ENCODE peak calls at places on chromosomes 13 and 19, in four cellular contexts. One of them, this sample, is unnamed.

GRCh38 chr13:74930402-74931165 is 551.4 kb downstream of the TBC1D4 start:
- DNase-seq in MCF 10A: peak
- DNase-seq in AG04450: peak
- DNase-seq in dorsolateral prefrontal cortex: no peak
- DNase-seq in this sample: no peak

GRCh38 chr13:100214886-100215285 is 126.0 kb downstream of the PCCA start:
- DNase-seq in MCF 10A: peak
- DNase-seq in AG04450: peak
- DNase-seq in dorsolateral prefrontal cortex: no peak
- DNase-seq in this sample: no peak

GRCh38 chr19:51807111-51807701 is 12.2 kb downstream of the FPR3 start:
- DNase-seq in MCF 10A: no peak
- DNase-seq in AG04450: no peak
- DNase-seq in dorsolateral prefrontal cortex: no peak
- DNase-seq in this sample: no peak

GRCh38 chr13:96925869-96926628 is 68.2 kb downstream of the OXGR1 start:
- DNase-seq in MCF 10A: no peak
- DNase-seq in AG04450: no peak
- DNase-seq in dorsolateral prefrontal cortex: no peak
- DNase-seq in this sample: no peak

GRCh38 chr13:106357198-106357597 is 178.3 kb downstream of the EFNB2 start:
- DNase-seq in MCF 10A: no peak
- DNase-seq in AG04450: no peak
- DNase-seq in dorsolateral prefrontal cortex: no peak
- DNase-seq in this sample: no peak

GRCh38 chr13:51955281-51955771 is 55.9 kb downstream of the ATP7B start:
- DNase-seq in MCF 10A: peak
- DNase-seq in AG04450: no peak
- DNase-seq in dorsolateral prefrontal cortex: no peak
- DNase-seq in this sample: no peak

GRCh38 chr19:38413416-38413815 is 10.5 kb downstream of the FAM98C start:
- DNase-seq in MCF 10A: no peak
- DNase-seq in AG04450: no peak
- DNase-seq in dorsolateral prefrontal cortex: no peak
- DNase-seq in this sample: no peak

GRCh38 chr13:79457948-79458347 is 23.0 kb upstream of the NDFIP2 start:
- DNase-seq in MCF 10A: peak
- DNase-seq in AG04450: peak
- DNase-seq in dorsolateral prefrontal cortex: no peak
- DNase-seq in this sample: no peak

GRCh38 chr19:6223461-6224307 is 56.1 kb downstream of the MLLT1 start:
- DNase-seq in MCF 10A: no peak
- DNase-seq in AG04450: no peak
- DNase-seq in dorsolateral prefrontal cortex: no peak
- DNase-seq in this sample: peak

GRCh38 chr19:49546825-49547565 is 19.2 kb downstream of the RCN3 start:
- DNase-seq in MCF 10A: peak
- DNase-seq in AG04450: peak
- DNase-seq in dorsolateral prefrontal cortex: no peak
- DNase-seq in this sample: no peak

GRCh38 chr19:45168767-45169351 is 8.1 kb upstream of the NKPD1 start:
- DNase-seq in MCF 10A: no peak
- DNase-seq in AG04450: no peak
- DNase-seq in dorsolateral prefrontal cortex: no peak
- DNase-seq in this sample: no peak

GRCh38 chr13:109667754-109668360 is 118.5 kb downstream of the IRS2 start:
- DNase-seq in MCF 10A: no peak
- DNase-seq in AG04450: no peak
- DNase-seq in dorsolateral prefrontal cortex: no peak
- DNase-seq in this sample: no peak

GRCh38 chr19:18292460-18292809 is 11.0 kb upstream of the JUND start:
- DNase-seq in MCF 10A: peak
- DNase-seq in AG04450: no peak
- DNase-seq in dorsolateral prefrontal cortex: no peak
- DNase-seq in this sample: no peak

GRCh38 chr13:30766234-30766633 is 30.9 kb downstream of the ALOX5AP start:
- DNase-seq in MCF 10A: no peak
- DNase-seq in AG04450: no peak
- DNase-seq in dorsolateral prefrontal cortex: no peak
- DNase-seq in this sample: no peak

GRCh38 chr13:44919103-44919804 is 70.0 kb downstream of the NUFIP1 start:
- DNase-seq in MCF 10A: no peak
- DNase-seq in AG04450: no peak
- DNase-seq in dorsolateral prefrontal cortex: no peak
- DNase-seq in this sample: no peak

GRCh38 chr13:100440756-100441421 is 147.7 kb downstream of the GGACT start:
- DNase-seq in MCF 10A: no peak
- DNase-seq in AG04450: peak
- DNase-seq in dorsolateral prefrontal cortex: no peak
- DNase-seq in this sample: no peak

GRCh38 chr13:50310734-50311133 is 295.5 kb downstream of the KCNRG start:
- DNase-seq in MCF 10A: no peak
- DNase-seq in AG04450: no peak
- DNase-seq in dorsolateral prefrontal cortex: no peak
- DNase-seq in this sample: no peak

GRCh38 chr13:98349731-98350305 is 172.7 kb upstream of the RNF113B start:
- DNase-seq in MCF 10A: no peak
- DNase-seq in AG04450: no peak
- DNase-seq in dorsolateral prefrontal cortex: no peak
- DNase-seq in this sample: no peak
- TF ChIP-seq CTCF in MCF 10A: no peak
- TF ChIP-seq CTCF in AG04450: no peak
- TF ChIP-seq CTCF in dorsolateral prefrontal cortex: no peak
- TF ChIP-seq CTCF in this sample: peak

GRCh38 chr19:14072535-14073231 is at the start of gene MISP3:
- DNase-seq in MCF 10A: peak
- DNase-seq in AG04450: no peak
- DNase-seq in dorsolateral prefrontal cortex: no peak
- DNase-seq in this sample: no peak

GRCh38 chr19:14078406-14078805 is 5.8 kb downstream of the MISP3 start:
- DNase-seq in MCF 10A: no peak
- DNase-seq in AG04450: no peak
- DNase-seq in dorsolateral prefrontal cortex: no peak
- DNase-seq in this sample: no peak

GRCh38 chr19:14070268-14071050 is 2.1 kb upstream of the MISP3 start:
- DNase-seq in MCF 10A: no peak
- DNase-seq in AG04450: no peak
- DNase-seq in dorsolateral prefrontal cortex: no peak
- DNase-seq in this sample: no peak

GRCh38 chr19:14073232-14073924 is 792 bp downstream of the MISP3 start:
- DNase-seq in MCF 10A: peak
- DNase-seq in AG04450: no peak
- DNase-seq in dorsolateral prefrontal cortex: peak
- DNase-seq in this sample: no peak

DNA sequence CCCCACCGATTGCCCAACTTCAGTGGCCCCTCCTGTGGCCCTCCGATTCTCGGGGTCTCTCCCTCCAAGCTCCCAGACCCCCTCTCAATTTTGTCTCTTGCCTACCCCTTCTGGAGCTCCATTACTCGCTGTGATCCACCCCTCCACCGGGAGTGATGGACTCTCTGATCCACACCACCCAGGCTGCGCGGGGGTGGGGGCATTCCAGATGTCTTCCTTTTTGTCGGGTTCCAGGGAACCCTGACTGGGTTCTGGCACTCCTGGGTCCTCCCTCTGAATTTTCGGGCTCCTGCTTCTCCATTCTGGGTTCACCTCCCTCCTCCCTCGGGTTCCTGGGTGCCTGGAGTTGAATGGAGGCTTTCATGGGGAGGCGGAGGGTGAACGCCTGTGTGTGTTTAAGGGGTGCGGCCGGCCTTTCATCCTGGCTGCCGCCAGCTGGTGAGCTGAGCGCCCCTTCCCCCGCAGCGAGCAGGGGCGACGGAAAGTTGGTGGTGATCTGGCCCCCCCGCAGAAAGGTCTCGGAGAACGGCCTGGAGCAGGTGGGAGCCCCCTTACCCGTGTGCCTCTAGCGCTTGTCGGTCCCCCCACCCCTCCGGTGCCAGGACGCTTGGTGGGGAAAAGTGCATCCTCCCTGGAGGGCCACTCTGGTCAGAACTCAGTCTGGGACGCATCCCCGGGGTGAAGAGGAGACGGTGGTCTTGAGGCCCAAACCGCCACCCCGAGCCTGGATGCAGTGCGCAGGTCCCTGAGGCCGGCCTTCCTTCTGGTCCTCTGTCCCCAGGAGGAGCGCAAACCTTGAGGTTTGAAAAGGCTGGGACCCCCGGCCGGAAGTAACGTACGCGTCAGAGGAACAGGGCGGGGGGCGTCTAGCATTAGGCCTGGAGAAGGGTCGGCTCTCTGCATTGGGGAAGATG is 1.6 kb downstream of the MISP3 start:
- DNase-seq in MCF 10A: peak
- DNase-seq in AG04450: no peak
- DNase-seq in dorsolateral prefrontal cortex: no peak
- DNase-seq in this sample: no peak
- TF ChIP-seq CTCF in MCF 10A: no peak
- TF ChIP-seq CTCF in AG04450: peak
- TF ChIP-seq CTCF in dorsolateral prefrontal cortex: no peak
- TF ChIP-seq CTCF in this sample: no peak

DNA sequence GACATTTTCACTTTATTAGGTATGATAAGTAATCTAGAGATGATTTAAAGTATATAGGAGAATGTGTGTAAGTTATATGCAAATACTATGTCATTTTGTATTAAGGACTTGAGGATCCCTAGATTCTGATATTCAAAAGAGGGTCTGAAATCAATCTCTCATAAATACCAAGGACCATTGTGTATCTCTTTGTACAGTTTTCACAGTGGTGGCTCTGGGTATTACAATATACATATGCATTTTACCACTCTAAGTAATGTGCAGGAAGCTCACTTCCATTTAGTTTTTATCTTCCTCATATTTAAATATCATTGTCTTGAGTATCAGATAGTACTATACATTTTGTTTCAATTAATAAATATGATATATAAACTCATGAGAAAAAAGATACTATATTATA is 862.6 kb upstream of the PCDH20 start:
- DNase-seq in MCF 10A: no peak
- DNase-seq in AG04450: no peak
- DNase-seq in dorsolateral prefrontal cortex: no peak
- DNase-seq in this sample: no peak
- TF ChIP-seq CTCF in MCF 10A: no peak
- TF ChIP-seq CTCF in AG04450: no peak
- TF ChIP-seq CTCF in dorsolateral prefrontal cortex: no peak
- TF ChIP-seq CTCF in this sample: peak

GRCh38 chr13:85812282-85812681 is 13.1 kb upstream of the SLITRK6 start:
- DNase-seq in MCF 10A: no peak
- DNase-seq in AG04450: no peak
- DNase-seq in dorsolateral prefrontal cortex: no peak
- DNase-seq in this sample: no peak

GRCh38 chr13:85819513-85819912 is 20.3 kb upstream of the SLITRK6 start:
- DNase-seq in MCF 10A: no peak
- DNase-seq in AG04450: no peak
- DNase-seq in dorsolateral prefrontal cortex: no peak
- DNase-seq in this sample: no peak

GRCh38 chr13:85816413-85816812 is 17.2 kb upstream of the SLITRK6 start:
- DNase-seq in MCF 10A: peak
- DNase-seq in AG04450: no peak
- DNase-seq in dorsolateral prefrontal cortex: no peak
- DNase-seq in this sample: no peak
- TF ChIP-seq CTCF in MCF 10A: peak
- TF ChIP-seq CTCF in AG04450: peak
- TF ChIP-seq CTCF in dorsolateral prefrontal cortex: no peak
- TF ChIP-seq CTCF in this sample: peak

GRCh38 chr19:10543420-10544241 is at the start of gene ATG4D:
- DNase-seq in MCF 10A: peak
- DNase-seq in AG04450: no peak
- DNase-seq in dorsolateral prefrontal cortex: peak
- DNase-seq in this sample: no peak
- TF ChIP-seq CTCF in MCF 10A: no peak
- TF ChIP-seq CTCF in AG04450: no peak
- TF ChIP-seq CTCF in dorsolateral prefrontal cortex: no peak
- TF ChIP-seq CTCF in this sample: no peak

This sample was measured in chondrocyte.